ENCODE peak calls at places on chromosomes 4 and X, in eight cellular contexts. O, J, K, R, U, B, H and D are unnamed samples. For H3K27me3, the result is how much of the 10 kb centered on the place peaks cover.

GRCh38 chrX:68431836-68432235 is 1.5 kb downstream of the OPHN1 start:
- DNase-seq in B (no peak), K (no peak), H (no peak), J (no peak), U (peak), O (no peak), R (no peak), D (no peak)

GRCh38 chr4:120218981-120219380 is 152.3 kb upstream of the MAD2L1 start:
- DNase-seq in H (no peak), J (no peak), R (no peak), B (no peak), U (no peak), K (no peak), O (no peak), D (no peak)

GRCh38 chr4:88008624-88009235 is 1.3 kb downstream of the PKD2 start:
- DNase-seq in J (no peak), O (no peak), H (no peak), K (no peak), R (no peak), U (peak), B (no peak), D (no peak)

GRCh38 chr4:121648518-121648917 is 48.3 kb downstream of the ANXA5 start:
- DNase-seq in U (no peak), R (no peak), K (no peak), J (no peak), B (no peak), O (no peak), H (no peak), D (no peak)

GRCh38 chrX:74262472-74263209 is 41.3 kb upstream of the ZCCHC13 start:
- DNase-seq in J (no peak), K (no peak), R (no peak), H (no peak), O (no peak), B (no peak), U (peak), D (no peak)

GRCh38 chr4:53558061-53558801 is 33.1 kb downstream of the LNX1 start:
- DNase-seq in R (no peak), H (peak), J (no peak), O (no peak), B (no peak), K (no peak), U (peak), D (no peak)

GRCh38 chr4:168942985-168943384 is 67.1 kb downstream of the CBR4 start:
- DNase-seq in J (no peak), U (no peak), B (no peak), O (no peak), H (peak), R (no peak), K (no peak), D (no peak)

GRCh38 chr4:103075435-103075893 is 1.1 kb downstream of the SLC9B2 start:
- DNase-seq in K (no peak), R (no peak), J (no peak), B (no peak), O (no peak), H (no peak), U (peak), D (no peak)

GRCh38 chr4:68963389-68963788 is 11.8 kb upstream of the UGT2A3 start:
- DNase-seq in K (no peak), H (no peak), U (no peak), J (no peak), R (no peak), B (no peak), O (no peak), D (no peak)

GRCh38 chrX:38513087-38513742 is 48.1 kb upstream of the TSPAN7 start:
- DNase-seq in J (no peak), U (no peak), H (no peak), K (no peak), O (no peak), R (no peak), B (no peak), D (no peak)

GRCh38 chr4:87975466-87975865 is at the start of gene SPP1:
- DNase-seq in R (no peak), B (no peak), K (no peak), J (no peak), U (no peak), O (no peak), H (peak), D (no peak)

GRCh38 chr4:13548984-13549546 is 4.8 kb upstream of the NKX3-2 start:
- DNase-seq in B (peak), R (peak), K (peak), O (peak), U (peak), H (peak), J (peak), D (peak)

GRCh38 chr4:80926446-80926845 is 104.1 kb upstream of the BMP3 start:
- DNase-seq in U (no peak), R (no peak), O (no peak), J (no peak), B (no peak), H (no peak), K (no peak), D (no peak)

GRCh38 chr4:2168469-2169319 is 73.2 kb downstream of the HAUS3 start:
- DNase-seq in B (no peak), U (no peak), K (no peak), J (no peak), R (no peak), H (peak), O (no peak), D (no peak)

GRCh38 chr4:80253510-80253909 is 13.0 kb upstream of the FGF5 start:
- DNase-seq in K (no peak), U (no peak), O (no peak), H (peak), J (no peak), B (no peak), R (no peak), D (no peak)

GRCh38 chr4:98542011-98542410 is 116.4 kb downstream of the TSPAN5 start:
- DNase-seq in H (no peak), J (no peak), O (no peak), R (no peak), K (no peak), U (no peak), B (no peak), D (no peak)

GRCh38 chrX:78979789-78980464 is 34.7 kb downstream of the P2RY10 start:
- DNase-seq in B (no peak), J (no peak), O (no peak), U (peak), H (no peak), R (no peak), K (no peak), D (no peak)

GRCh38 chrX:40300286-40300890 is 202.6 kb upstream of the BCOR start:
- DNase-seq in R (no peak), B (no peak), U (no peak), H (no peak), J (no peak), K (no peak), O (no peak), D (no peak)

GRCh38 chr4:173333658-173334084 is 487 bp downstream of the HMGB2 start:
- DNase-seq in O (peak), K (peak), U (no peak), R (no peak), B (peak), J (peak), H (peak), D (peak)

GRCh38 chr4:76084542-76084941 is 10.0 kb downstream of the ART3 start:
- DNase-seq in K (no peak), O (no peak), U (no peak), R (no peak), H (no peak), B (no peak), J (no peak), D (no peak)

GRCh38 chr4:2105559-2105958 is 46.4 kb downstream of the NAT8L start:
- DNase-seq in B (no peak), K (no peak), U (no peak), O (no peak), H (no peak), J (no peak), R (no peak), D (no peak)

GRCh38 chr4:127708985-127709384 is 21.2 kb upstream of the SLC25A31 start:
- DNase-seq in B (no peak), J (no peak), K (no peak), R (no peak), U (peak), O (no peak), H (no peak), D (peak)

GRCh38 chr4:3294401-3295241 is 1.8 kb downstream of the RGS12 start:
- DNase-seq in B (no peak), J (no peak), O (peak), H (no peak), R (no peak), K (no peak), U (no peak), D (no peak)

GRCh38 chr4:85861064-85861767 is 386.3 kb downstream of the ARHGAP24 start:
- DNase-seq in J (no peak), O (no peak), B (no peak), H (no peak), U (no peak), K (no peak), R (no peak), D (no peak)

DNA sequence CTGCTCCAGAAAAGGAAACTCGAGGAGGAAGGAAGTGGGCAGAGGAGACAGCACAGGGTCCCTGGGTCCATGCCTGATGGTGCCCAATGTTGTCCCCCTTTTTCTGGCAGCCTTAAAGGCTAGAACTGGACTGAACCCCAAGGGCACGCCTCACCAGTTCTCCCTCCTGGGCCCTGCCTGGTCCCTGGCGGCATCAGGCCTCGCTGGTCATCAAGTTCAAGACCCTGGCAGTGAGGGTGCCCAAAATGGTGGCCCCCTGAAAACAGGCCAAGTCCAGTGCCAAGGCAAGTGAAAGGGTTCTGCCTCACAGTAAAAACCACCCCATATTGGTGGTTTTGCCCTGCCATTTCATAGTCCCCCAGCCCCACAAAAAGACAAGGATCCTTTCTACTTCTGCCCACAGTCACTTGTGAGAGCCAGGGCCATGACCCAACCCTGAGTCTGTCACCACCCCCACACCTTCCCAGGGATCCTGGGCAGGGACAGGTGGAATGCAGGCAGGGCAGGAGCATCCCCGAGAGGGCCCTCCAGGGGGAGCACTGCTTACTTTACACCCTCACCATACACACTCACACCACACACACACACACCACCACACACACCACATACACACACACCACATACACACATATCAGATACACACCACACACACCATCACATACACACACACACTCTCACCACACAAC is 107.6 kb downstream of the DCTD start:
- DNase-seq in O (no peak), B (no peak), U (no peak), R (no peak), K (no peak), J (no peak), H (peak), D (no peak)
- H3K27me3 ChIP-seq in O (under half), B (under half), U (under half), R (under half), K (under half), J (under half), H (under half), D (under half)

DNA sequence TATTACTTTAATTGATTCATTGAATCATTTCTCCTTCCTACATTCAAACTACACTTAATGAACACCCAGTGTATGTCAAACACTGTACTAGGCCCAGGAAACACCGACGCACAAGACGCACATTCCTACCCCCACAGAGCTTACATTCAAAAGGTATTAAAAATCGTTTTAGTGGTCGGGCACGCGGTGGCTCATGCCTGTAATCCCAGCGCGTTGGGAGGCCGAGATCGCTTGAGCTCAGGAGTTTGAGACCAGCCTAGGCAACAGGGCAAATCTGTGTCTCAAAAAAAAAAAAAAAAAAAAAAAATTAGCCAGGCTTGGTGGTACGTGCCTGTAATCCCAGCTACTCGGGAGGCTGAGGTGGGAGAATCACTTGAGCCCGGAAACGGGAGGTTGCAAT is 6.4 kb upstream of the NEUROG2 start:
- DNase-seq in U (no peak), B (no peak), O (no peak), R (no peak), J (no peak), H (peak), K (no peak), D (no peak)
- H3K27me3 ChIP-seq in U (under half), B (under half), O (half or more), R (half or more), J (half or more), H (half or more), K (half or more), D (under half)

GRCh38 chr4:41359836-41360213 is 103.1 kb downstream of the UCHL1 start:
- DNase-seq in J (no peak), H (no peak), B (no peak), O (no peak), U (no peak), K (no peak), R (no peak), D (no peak)
- H3K27me3 ChIP-seq in J (under half), H (half or more), B (under half), O (under half), U (under half), K (under half), R (under half), D (under half)

GRCh38 chr4:7128651-7129050 is 60.8 kb upstream of the GRPEL1 start:
- DNase-seq in J (no peak), R (no peak), K (no peak), H (no peak), O (no peak), U (no peak), B (no peak), D (no peak)

GRCh38 chr4:7128234-7128633 is 60.4 kb upstream of the GRPEL1 start:
- DNase-seq in O (no peak), B (no peak), K (no peak), J (no peak), U (no peak), R (no peak), H (no peak), D (no peak)

GRCh38 chr4:7131498-7132031 is 60.8 kb upstream of the SORCS2 start:
- DNase-seq in O (no peak), U (no peak), B (no peak), J (no peak), R (no peak), K (no peak), H (no peak), D (no peak)

GRCh38 chr4:7130610-7131211 is 61.6 kb upstream of the SORCS2 start:
- DNase-seq in B (no peak), U (no peak), J (no peak), O (no peak), H (no peak), R (no peak), K (no peak), D (no peak)

DNA sequence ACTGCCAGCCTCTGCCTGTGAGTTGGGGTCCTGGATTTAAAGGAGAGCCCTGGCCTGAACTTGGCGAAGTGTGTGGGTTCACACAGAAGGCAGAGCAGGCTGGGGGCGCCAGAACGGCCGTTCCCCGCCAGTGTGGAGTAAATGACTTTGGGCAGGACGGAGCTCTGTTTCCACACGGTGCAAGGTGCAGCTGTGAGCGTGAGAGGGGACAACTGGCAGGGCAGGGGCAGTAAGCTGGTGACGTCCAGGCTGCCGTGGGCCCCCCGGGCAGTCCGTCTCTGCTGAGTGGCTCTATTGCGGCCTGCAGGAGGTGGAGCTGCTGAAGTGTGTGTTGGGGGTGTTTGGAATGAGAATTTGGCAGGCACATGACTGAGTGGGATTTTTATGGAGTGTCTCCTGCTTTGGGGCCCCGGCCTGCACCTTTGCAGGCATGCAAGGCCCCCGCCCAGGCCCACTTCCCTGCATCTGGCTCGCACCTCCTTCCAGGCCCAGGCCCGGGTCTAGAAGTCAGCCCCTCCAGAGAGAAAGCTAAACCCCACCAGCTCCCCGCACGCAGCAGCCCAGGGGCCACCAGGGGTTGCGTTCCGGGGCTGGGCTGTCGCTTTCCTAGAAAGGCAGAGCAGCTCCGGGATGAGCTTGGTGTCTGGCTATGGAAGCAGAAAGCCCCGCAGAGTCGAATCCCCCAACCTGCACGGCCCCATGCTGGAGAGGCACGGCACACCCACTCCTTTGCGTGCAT is 62.2 kb upstream of the GRPEL1 start:
- DNase-seq in R (no peak), B (no peak), H (no peak), U (no peak), O (no peak), J (no peak), K (no peak), D (no peak)
- H3K27me3 ChIP-seq in R (under half), B (under half), H (under half), U (under half), O (under half), J (under half), K (under half), D (under half)

GRCh38 chrX:13937370-13938052 is 92.2 kb downstream of the GEMIN8 start:
- DNase-seq in B (no peak), O (no peak), U (no peak), H (peak), J (no peak), K (no peak), R (no peak), D (no peak)
- H3K27me3 ChIP-seq in B (under half), O (under half), U (under half), H (under half), J (under half), K (under half), R (under half), D (under half)

DNA sequence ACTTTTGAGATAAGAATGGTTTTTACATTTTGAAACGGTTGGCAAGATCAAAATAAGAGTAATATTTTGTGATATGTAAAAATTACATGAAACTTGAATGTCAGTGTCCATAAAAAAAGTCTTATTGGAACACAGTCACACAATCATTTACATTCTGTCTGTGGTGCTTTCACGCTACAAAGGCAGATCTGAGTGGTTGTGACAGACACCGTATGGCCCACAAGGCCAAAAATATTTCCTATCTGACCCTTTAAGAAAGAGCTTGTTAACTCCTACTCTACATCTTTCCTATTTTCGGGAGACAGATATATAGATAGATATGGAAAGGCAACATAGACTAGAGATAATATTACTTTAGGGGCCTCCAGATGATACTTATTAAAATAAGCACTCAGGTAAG is 101.9 kb downstream of the EFHC2 start:
- DNase-seq in K (no peak), H (no peak), R (no peak), B (no peak), O (no peak), J (no peak), U (no peak), D (no peak)
- H3K27me3 ChIP-seq in K (under half), H (under half), R (under half), B (under half), O (under half), J (under half), U (under half), D (under half)

GRCh38 chr4:150078996-150079581 is 844 bp downstream of the DCLK2 start:
- DNase-seq in R (no peak), B (peak), O (peak), U (no peak), H (peak), J (peak), K (peak), D (peak)

GRCh38 chr4:150078041-150078995 is at the start of gene DCLK2:
- DNase-seq in O (peak), U (peak), H (peak), R (no peak), J (peak), B (peak), K (peak), D (peak)

GRCh38 chr4:150080335-150080734 is 2.1 kb downstream of the DCLK2 start:
- DNase-seq in J (no peak), O (no peak), R (no peak), U (no peak), K (no peak), B (no peak), H (no peak), D (no peak)

GRCh38 chr4:150080875-150081274 is 2.6 kb downstream of the DCLK2 start:
- DNase-seq in J (no peak), H (no peak), O (no peak), R (no peak), B (no peak), K (no peak), U (no peak), D (no peak)

DNA sequence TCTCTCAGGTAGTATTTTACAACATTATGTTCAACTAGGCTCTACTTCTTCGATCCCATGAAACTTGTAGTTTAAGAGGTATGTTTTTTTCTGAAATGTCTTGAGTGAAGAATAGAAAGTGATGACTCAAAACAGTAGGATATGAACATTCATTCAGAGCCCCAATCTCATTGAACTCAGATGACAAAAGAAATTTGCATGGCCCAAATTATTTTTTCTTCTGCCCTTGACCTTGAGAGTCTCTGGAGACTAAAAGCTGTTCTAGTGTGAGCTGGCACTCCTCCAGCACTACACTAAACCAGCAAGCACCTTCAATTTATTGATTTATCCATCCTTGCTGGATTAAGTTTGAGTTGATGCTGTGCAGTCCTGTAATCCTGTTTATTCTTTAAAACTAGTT is 4.0 kb downstream of the DCLK2 start:
- DNase-seq in U (no peak), J (no peak), B (no peak), R (no peak), H (no peak), K (no peak), O (no peak), D (no peak)
- H3K27me3 ChIP-seq in U (under half), J (under half), B (under half), R (under half), H (half or more), K (under half), O (under half), D (under half)